ENCODE peak calls at places on chromosomes 3 and 15, in seven cellular contexts. A is NCI-H2081; H is activated CD4-positive, alpha-beta T cell treated with anti-CD3 and anti-CD28 coated beads, Interleukin-2, amount 50 U/mL, for 48 hours; M is astrocyte; N is Calu3; V is mucosa of gallbladder; Y is EL. R is an unnamed sample.

GRCh38 chr3:3801510-3801841 is 2.2 kb downstream of the LRRN1 start:
- DNase-seq in A (no peak), N (no peak), H (no peak), M (no peak), V (no peak), Y (no peak), R (no peak)

GRCh38 chr3:149781216-149781615 is 11.1 kb downstream of the ANKUB1 start:
- DNase-seq in M (no peak), Y (no peak), N (no peak), A (no peak), H (no peak), V (no peak), R (no peak)

GRCh38 chr3:168197162-168197561 is 101.4 kb upstream of the GOLIM4 start:
- DNase-seq in Y (no peak), V (no peak), A (no peak), H (no peak), N (no peak), M (no peak), R (no peak)

GRCh38 chr15:98597666-98598065 is 50.7 kb upstream of the IGF1R start:
- DNase-seq in M (no peak), V (no peak), A (no peak), Y (peak; percentile 4), H (no peak), N (no peak), R (no peak)

GRCh38 chr3:77247063-77247462 is 207.2 kb downstream of the ROBO2 start:
- DNase-seq in M (no peak), H (no peak), A (no peak), Y (no peak), V (no peak), N (no peak), R (no peak)

GRCh38 chr15:78216276-78217229 is 17.8 kb downstream of the ACSBG1 start:
- DNase-seq in Y (peak; percentile 37), N (peak; percentile 77), H (no peak), V (peak; percentile 95), A (no peak), M (no peak), R (no peak)

GRCh38 chr3:73623996-73624362 is 762 bp downstream of the PDZRN3 start:
- DNase-seq in Y (peak; percentile 86), A (peak; percentile 60), N (no peak), H (no peak), M (peak; percentile 71), V (no peak), R (no peak)

GRCh38 chr15:85667491-85668424 is 127.0 kb downstream of the KLHL25 start:
- DNase-seq in Y (peak; percentile 97), A (no peak), H (no peak), V (peak; percentile 70), M (peak; percentile 99), N (peak; percentile 73), R (no peak)